ENCODE peak calls at places on chromosome 16, in five cellular contexts. One of them, this sample, is unnamed.

GRCh38 chr16:86330906-86331305 is 179.4 kb upstream of the FOXF1 start:
- DNase-seq in progenitor cell of endocrine pancreas: no peak
- DNase-seq in NCI-H1436: no peak
- DNase-seq in lower lobe of right lung: no peak
- DNase-seq in ELF-1: no peak
- DNase-seq in this sample: no peak

GRCh38 chr16:17832738-17833137 is 362.0 kb upstream of the XYLT1 start:
- DNase-seq in lower lobe of right lung: no peak
- DNase-seq in progenitor cell of endocrine pancreas: no peak
- DNase-seq in NCI-H1436: no peak
- DNase-seq in ELF-1: no peak
- DNase-seq in this sample: no peak

GRCh38 chr16:397736-398332 is 835 bp downstream of the NME4 start:
- DNase-seq in progenitor cell of endocrine pancreas: peak
- DNase-seq in NCI-H1436: no peak
- DNase-seq in lower lobe of right lung: peak
- DNase-seq in ELF-1: peak
- DNase-seq in this sample: no peak

GRCh38 chr16:67982011-67982696 is 1.9 kb upstream of the DPEP3 start:
- DNase-seq in NCI-H1436: no peak
- DNase-seq in progenitor cell of endocrine pancreas: no peak
- DNase-seq in ELF-1: no peak
- DNase-seq in lower lobe of right lung: no peak
- DNase-seq in this sample: no peak

GRCh38 chr16:9650284-9650683 is 531.9 kb downstream of the GRIN2A start:
- DNase-seq in progenitor cell of endocrine pancreas: no peak
- DNase-seq in lower lobe of right lung: no peak
- DNase-seq in NCI-H1436: no peak
- DNase-seq in ELF-1: no peak
- DNase-seq in this sample: no peak

GRCh38 chr16:69187387-69187890 is 475 bp downstream of the SNTB2 start:
- DNase-seq in progenitor cell of endocrine pancreas: peak
- DNase-seq in lower lobe of right lung: peak
- DNase-seq in NCI-H1436: no peak
- DNase-seq in ELF-1: peak
- DNase-seq in this sample: peak

GRCh38 chr16:89257757-89258465 is 40.4 kb downstream of the ZNF778 start:
- DNase-seq in ELF-1: no peak
- DNase-seq in NCI-H1436: no peak
- DNase-seq in progenitor cell of endocrine pancreas: no peak
- DNase-seq in lower lobe of right lung: no peak
- DNase-seq in this sample: no peak

GRCh38 chr16:67668495-67669157 is 2.0 kb downstream of the C16orf86 start:
- DNase-seq in progenitor cell of endocrine pancreas: no peak
- DNase-seq in lower lobe of right lung: peak
- DNase-seq in NCI-H1436: no peak
- DNase-seq in ELF-1: no peak
- DNase-seq in this sample: no peak

GRCh38 chr16:63385714-63386113 is 1349.5 kb upstream of the CDH8 start:
- DNase-seq in ELF-1: no peak
- DNase-seq in lower lobe of right lung: no peak
- DNase-seq in progenitor cell of endocrine pancreas: no peak
- DNase-seq in NCI-H1436: no peak
- DNase-seq in this sample: no peak

GRCh38 chr16:700684-701584 is 4.7 kb downstream of the FBXL16 start:
- DNase-seq in ELF-1: no peak
- DNase-seq in NCI-H1436: no peak
- DNase-seq in lower lobe of right lung: no peak
- DNase-seq in progenitor cell of endocrine pancreas: peak
- DNase-seq in this sample: no peak

GRCh38 chr16:351804-352520 is 561 bp downstream of the AXIN1 start:
- DNase-seq in lower lobe of right lung: peak
- DNase-seq in NCI-H1436: no peak
- DNase-seq in progenitor cell of endocrine pancreas: no peak
- DNase-seq in ELF-1: peak
- DNase-seq in this sample: no peak

GRCh38 chr16:13909872-13910303 is 10.1 kb upstream of the ERCC4 start:
- DNase-seq in lower lobe of right lung: no peak
- DNase-seq in ELF-1: no peak
- DNase-seq in NCI-H1436: no peak
- DNase-seq in progenitor cell of endocrine pancreas: no peak
- DNase-seq in this sample: no peak

GRCh38 chr16:74700206-74701040 is at the start of gene MLKL:
- DNase-seq in progenitor cell of endocrine pancreas: no peak
- DNase-seq in NCI-H1436: no peak
- DNase-seq in lower lobe of right lung: peak
- DNase-seq in ELF-1: peak
- DNase-seq in this sample: no peak

GRCh38 chr16:53968896-53969295 is 264.9 kb downstream of the FTO start:
- DNase-seq in progenitor cell of endocrine pancreas: no peak
- DNase-seq in lower lobe of right lung: no peak
- DNase-seq in NCI-H1436: no peak
- DNase-seq in ELF-1: no peak
- DNase-seq in this sample: no peak

GRCh38 chr16:76653390-76654026 is 376.3 kb downstream of the CNTNAP4 start:
- DNase-seq in lower lobe of right lung: no peak
- DNase-seq in ELF-1: peak
- DNase-seq in progenitor cell of endocrine pancreas: no peak
- DNase-seq in NCI-H1436: no peak
- DNase-seq in this sample: peak

GRCh38 chr16:3774156-3774767 is 56.9 kb upstream of the TRAP1 start:
- DNase-seq in progenitor cell of endocrine pancreas: no peak
- DNase-seq in ELF-1: no peak
- DNase-seq in NCI-H1436: peak
- DNase-seq in lower lobe of right lung: no peak
- DNase-seq in this sample: peak

GRCh38 chr16:84486551-84487235 is 17.8 kb downstream of the MEAK7 start:
- DNase-seq in lower lobe of right lung: no peak
- DNase-seq in ELF-1: no peak
- DNase-seq in progenitor cell of endocrine pancreas: no peak
- DNase-seq in NCI-H1436: no peak
- DNase-seq in this sample: no peak

GRCh38 chr16:89142474-89143197 is 28.9 kb upstream of the CDH15 start:
- DNase-seq in lower lobe of right lung: no peak
- DNase-seq in ELF-1: no peak
- DNase-seq in NCI-H1436: no peak
- DNase-seq in progenitor cell of endocrine pancreas: no peak
- DNase-seq in this sample: no peak

GRCh38 chr16:85461814-85462404 is 151.2 kb upstream of the GSE1 start:
- DNase-seq in lower lobe of right lung: peak
- DNase-seq in NCI-H1436: peak
- DNase-seq in progenitor cell of endocrine pancreas: no peak
- DNase-seq in ELF-1: peak
- DNase-seq in this sample: peak

GRCh38 chr16:49055824-49056545 is 225.7 kb downstream of the CBLN1 start:
- DNase-seq in progenitor cell of endocrine pancreas: no peak
- DNase-seq in ELF-1: peak
- DNase-seq in lower lobe of right lung: no peak
- DNase-seq in NCI-H1436: peak
- DNase-seq in this sample: peak